ENCODE peak calls at places on chromosomes 13 and 19, in four cellular contexts. P, J, N and Q are unnamed samples.

GRCh38 chr13:98775844-98776598 is 23.5 kb upstream of the SLC15A1 start:
- DNase-seq in P (peak; percentile 89), J (peak; percentile 87), N (no peak), Q (peak; percentile 88)

GRCh38 chr19:11410682-11411081 is 8.4 kb downstream of the RGL3 start:
- DNase-seq in P (no peak), J (peak; percentile 16), N (no peak), Q (peak; percentile 67)

GRCh38 chr19:388691-389090 is 20.3 kb downstream of the C2CD4C start:
- DNase-seq in P (no peak), J (no peak), N (no peak), Q (no peak)

GRCh38 chr19:51501594-51502263 is at the start of gene SIGLEC12:
- DNase-seq in P (no peak), J (no peak), N (peak; percentile 35), Q (no peak)

GRCh38 chr13:100860866-100861265 is 186.3 kb upstream of the TMTC4 start:
- DNase-seq in P (no peak), J (no peak), N (no peak), Q (no peak)

GRCh38 chr13:29457299-29457698 is 138.2 kb downstream of the SLC7A1 start:
- DNase-seq in P (peak; percentile 84), J (no peak), N (no peak), Q (peak; percentile 92)

GRCh38 chr13:52780092-52780491 is 40.5 kb upstream of the CNMD start:
- DNase-seq in P (no peak), J (no peak), N (no peak), Q (no peak)

GRCh38 chr19:2391118-2391725 is 31.2 kb downstream of the TMPRSS9 start:
- DNase-seq in P (peak; percentile 44), J (no peak), N (peak; percentile 31), Q (peak; percentile 27)

GRCh38 chr13:23380534-23380933 is 53.0 kb downstream of the SACS start:
- DNase-seq in P (no peak), J (no peak), N (no peak), Q (no peak)

GRCh38 chr19:19110410-19111137 is 27.7 kb downstream of the TMEM161A start:
- DNase-seq in P (no peak), J (no peak), N (no peak), Q (no peak)

GRCh38 chr19:52148256-52148655 is 8.5 kb upstream of the ZNF616 start:
- DNase-seq in P (no peak), J (no peak), N (no peak), Q (no peak)

GRCh38 chr13:76890036-76890435 is 3.8 kb upstream of the KCTD12 start:
- DNase-seq in P (peak; percentile 82), J (no peak), N (no peak), Q (peak; percentile 98)

GRCh38 chr13:20994441-20994821 is 67.0 kb downstream of the LATS2 start:
- DNase-seq in P (no peak), J (no peak), N (no peak), Q (no peak)

GRCh38 chr13:51006067-51006800 is 96.6 kb downstream of the RNASEH2B start:
- DNase-seq in P (no peak), J (no peak), N (no peak), Q (no peak)

GRCh38 chr13:88086577-88086976 is 415.4 kb downstream of the SLITRK5 start:
- DNase-seq in P (peak; percentile 36), J (no peak), N (no peak), Q (peak; percentile 71)

GRCh38 chr13:33536639-33537425 is 251.3 kb upstream of the STARD13 start:
- DNase-seq in P (no peak), J (no peak), N (no peak), Q (no peak)

GRCh38 chr13:37068962-37069361 is 9.5 kb upstream of the SUPT20H start:
- DNase-seq in P (no peak), J (no peak), N (no peak), Q (no peak)

GRCh38 chr19:19542507-19542906 is 4.4 kb downstream of the CILP2 start:
- DNase-seq in P (no peak), J (no peak), N (no peak), Q (no peak)

GRCh38 chr19:47494211-47494547 is 10.2 kb upstream of the KPTN start:
- DNase-seq in P (no peak), J (no peak), N (no peak), Q (no peak)

GRCh38 chr19:13668964-13669363 is 95.4 kb upstream of the MRI1 start:
- DNase-seq in P (no peak), J (no peak), N (no peak), Q (no peak)

GRCh38 chr19:44748426-44749254 is at the start of gene BCL3:
- DNase-seq in P (peak; percentile 62), J (peak; percentile 88), N (peak; percentile 81), Q (no peak)

GRCh38 chr19:52778811-52779210 is 7.8 kb downstream of the ZNF600 start:
- DNase-seq in P (no peak), J (no peak), N (no peak), Q (no peak)

GRCh38 chr13:33446821-33447481 is 161.4 kb upstream of the STARD13 start:
- DNase-seq in P (peak; percentile 14), J (peak; percentile 33), N (no peak), Q (peak; percentile 73)

GRCh38 chr13:102651392-102651791 is 43.5 kb downstream of the METTL21C start:
- DNase-seq in P (peak; percentile 13), J (no peak), N (no peak), Q (peak; percentile 51)

GRCh38 chr19:34120846-34121639 is 51.3 kb upstream of the LSM14A start:
- DNase-seq in P (peak; percentile 46), J (no peak), N (no peak), Q (no peak)

GRCh38 chr19:58305065-58305931 is at the start of gene ERVK3-1:
- DNase-seq in P (peak; percentile 96), J (peak; percentile 87), N (peak; percentile 96), Q (peak; percentile 91)
- TF ChIP-seq CTCF in P (no peak), J (no peak), N (no peak), Q (no peak)

GRCh38 chr19:45793178-45793564 is 526 bp upstream of the DMWD start:
- DNase-seq in P (no peak), J (no peak), N (no peak), Q (no peak)
- H3K27ac ChIP-seq in P (no peak overlapping the region), J (no peak overlapping the region), N (no peak overlapping the region), Q (no peak overlapping the region)

GRCh38 chr19:5148794-5149190 is 179.9 kb downstream of the KDM4B start:
- DNase-seq in P (no peak), J (no peak), N (no peak), Q (no peak)

GRCh38 chr19:5147074-5147970 is 178.4 kb downstream of the KDM4B start:
- DNase-seq in P (no peak), J (no peak), N (no peak), Q (no peak)

GRCh38 chr19:5149508-5149907 is 180.6 kb downstream of the KDM4B start:
- DNase-seq in P (no peak), J (no peak), N (no peak), Q (no peak)

GRCh38 chr19:5149930-5150329 is 181.0 kb downstream of the KDM4B start:
- DNase-seq in P (no peak), J (no peak), N (no peak), Q (no peak)

GRCh38 chr19:5147971-5148793 is 179.3 kb downstream of the KDM4B start:
- DNase-seq in P (no peak), J (no peak), N (no peak), Q (peak; percentile 47)
- TF ChIP-seq CTCF in P (no peak), J (no peak), N (no peak), Q (no peak)

DNA sequence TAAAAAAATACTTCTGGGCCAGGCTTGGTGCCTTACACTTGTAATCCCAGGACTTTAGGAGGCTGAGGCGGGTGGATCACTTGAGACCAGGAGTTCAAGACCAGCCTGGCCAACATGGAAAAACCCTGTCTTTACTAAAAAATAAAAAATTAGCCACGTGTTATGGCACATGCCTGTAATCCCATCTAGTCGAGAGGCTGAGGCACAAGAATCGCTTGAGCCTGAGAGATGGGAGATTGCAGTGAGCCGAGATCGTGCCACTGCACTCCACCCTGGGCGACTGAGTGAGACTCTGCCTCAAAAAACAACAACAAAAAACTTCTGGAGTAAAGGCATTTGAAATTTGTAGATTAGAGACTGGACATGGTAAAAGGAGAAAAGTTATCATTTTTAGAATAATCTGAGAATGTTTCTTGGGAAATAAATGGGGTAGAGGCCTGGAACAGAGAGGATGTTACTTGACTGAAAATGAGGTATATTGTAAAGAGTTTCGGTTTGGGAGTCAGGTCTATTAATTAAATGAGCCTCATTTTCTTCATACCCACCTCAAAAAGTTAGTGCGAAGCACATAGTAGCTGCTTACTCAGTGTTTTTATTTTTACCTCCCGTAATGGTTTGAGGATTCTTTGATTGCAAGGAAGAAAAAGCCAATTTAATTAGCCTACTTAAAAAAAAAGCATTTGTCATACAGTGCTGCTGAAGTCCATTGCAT is 2.6 kb downstream of the AKAP11 start:
- DNase-seq in P (no peak), J (no peak), N (no peak), Q (no peak)
- H3K27ac ChIP-seq in P (no peak overlapping the region), J (no peak overlapping the region), N (no peak overlapping the region), Q (no peak overlapping the region)

GRCh38 chr19:8087876-8088275 is 35.3 kb downstream of the CCL25 start:
- DNase-seq in P (no peak), J (no peak), N (no peak), Q (no peak)
- TF ChIP-seq CTCF in P (no peak), J (no peak), N (no peak), Q (no peak)

GRCh38 chr19:32971012-32971595 is 654 bp downstream of the CEP89 start:
- DNase-seq in P (no peak), J (no peak), N (no peak), Q (no peak)
- H3K27ac ChIP-seq in P (peak overlapping the region; percentile 61), J (no peak overlapping the region), N (no peak overlapping the region), Q (no peak overlapping the region)

DNA sequence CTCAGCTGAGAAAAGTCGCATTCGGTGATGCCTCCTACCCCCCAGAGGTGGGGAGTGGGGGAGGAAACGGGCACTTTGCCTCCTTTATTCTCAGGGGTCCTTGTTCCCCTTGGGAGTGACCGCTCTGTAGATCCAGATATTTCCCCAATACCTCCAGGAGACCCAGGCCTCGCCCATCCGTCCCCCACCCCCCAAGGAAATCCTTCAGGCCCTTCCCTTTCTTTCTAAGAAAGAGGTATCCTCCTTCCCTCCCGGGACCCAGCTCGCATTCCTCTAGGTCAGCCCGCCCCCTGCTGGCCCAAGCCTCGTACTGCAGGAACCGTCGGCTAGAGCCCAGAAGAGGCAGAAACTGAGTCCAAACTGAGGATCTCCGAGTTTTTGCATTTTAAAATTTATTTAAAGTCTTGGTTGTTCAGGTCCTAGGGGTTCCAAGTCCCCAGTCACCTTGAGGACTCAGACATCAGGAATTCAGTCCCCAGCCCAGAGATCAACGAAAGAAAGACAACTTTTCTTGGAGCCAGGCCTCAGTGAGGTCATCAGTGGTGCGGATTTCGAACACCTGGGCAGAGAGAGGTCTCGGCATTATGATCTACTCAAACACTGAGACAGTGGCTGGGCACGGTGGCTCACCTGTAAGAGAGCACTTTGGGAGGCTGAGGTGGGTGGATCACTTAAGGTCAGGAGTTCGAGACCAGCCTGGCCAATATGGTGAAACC is 7.5 kb upstream of the LRFN1 start:
- DNase-seq in P (peak; percentile 77), J (peak; percentile 81), N (peak; percentile 80), Q (no peak)
- TF ChIP-seq CTCF in P (peak; percentile 94), J (peak; percentile 97), N (peak; percentile 93), Q (peak; percentile 94)

GRCh38 chr19:35253316-35254286 is 4.8 kb downstream of the LSR start:
- DNase-seq in P (no peak), J (no peak), N (no peak), Q (no peak)
- H3K27ac ChIP-seq in P (no peak overlapping the region), J (no peak overlapping the region), N (no peak overlapping the region), Q (no peak overlapping the region)

GRCh38 chr19:38878575-38879399 is 712 bp upstream of the RINL start:
- DNase-seq in P (no peak), J (no peak), N (no peak), Q (no peak)
- TF ChIP-seq CTCF in P (no peak), J (no peak), N (no peak), Q (peak; percentile 6)